ENCODE peak calls at places on chromosome 12, in seven cellular contexts. J is esophagus squamous epithelium, D is GM20000, T is epithelial cell of prostate, E is KBM-7, A is ecto neural progenitor cell, M is colonic mucosa. U is an unnamed sample.

GRCh38 chr12:27672654-27673053 is 23.6 kb upstream of the REP15 start:
- DNase-seq in E (no peak), J (no peak), T (no peak), M (no peak), A (no peak), D (no peak), U (no peak)

GRCh38 chr12:88750867-88751543 is 170.7 kb upstream of the KITLG start:
- DNase-seq in T (no peak), A (no peak), M (no peak), J (no peak), D (no peak), E (no peak), U (no peak)

GRCh38 chr12:25320123-25321006 is 69.6 kb upstream of the KRAS start:
- DNase-seq in T (no peak), A (no peak), J (no peak), D (peak; percentile 16), M (no peak), E (peak; percentile 39), U (no peak)

GRCh38 chr12:113259499-113259953 is 38.3 kb downstream of the TPCN1 start:
- DNase-seq in T (no peak), D (no peak), E (no peak), J (no peak), A (peak; percentile 50), M (peak; percentile 72), U (peak; percentile 69)

GRCh38 chr12:704516-705242 is 41.4 kb upstream of the NINJ2 start:
- DNase-seq in A (no peak), J (no peak), M (no peak), T (no peak), E (no peak), D (no peak), U (no peak)

GRCh38 chr12:32261638-32262037 is 137.7 kb upstream of the FGD4 start:
- DNase-seq in M (no peak), E (peak; percentile 39), T (no peak), A (no peak), D (no peak), J (no peak), U (no peak)

GRCh38 chr12:104866286-104866685 is 91.8 kb downstream of the SLC41A2 start:
- DNase-seq in J (no peak), T (no peak), E (no peak), A (no peak), M (no peak), D (no peak), U (no peak)

GRCh38 chr12:88546851-88547250 is 33.4 kb downstream of the KITLG start:
- DNase-seq in E (no peak), M (no peak), D (no peak), T (no peak), A (no peak), J (no peak), U (no peak)

GRCh38 chr12:122215789-122216188 is 10.1 kb downstream of the DIABLO start:
- DNase-seq in T (no peak), M (no peak), A (no peak), D (no peak), E (no peak), J (no peak), U (no peak)

GRCh38 chr12:389138-390096 is at the start of gene KDM5A:
- DNase-seq in E (peak; percentile 96), J (no peak), D (peak; percentile 92), T (peak; percentile 80), M (peak; percentile 93), A (peak; percentile 98), U (peak; percentile 89)